ENCODE peak calls at places on chromosomes 16 and 17, in seven cellular contexts. One of them, this sample, is unnamed.

GRCh38 chr16:26765087-26765486 is 301.6 kb upstream of the C16orf82 start:
- DNase-seq in IMR-90: no peak
- DNase-seq in mesenchymal stem cell: no peak
- DNase-seq in mesendoderm: peak; percentile 37
- DNase-seq in trophoblast cell: no peak
- DNase-seq in H9: peak; percentile 41
- DNase-seq in H1: no peak
- DNase-seq in this sample: no peak

GRCh38 chr16:23539984-23540816 is 16.9 kb downstream of the EARS2 start:
- DNase-seq in IMR-90: no peak
- DNase-seq in mesenchymal stem cell: no peak
- DNase-seq in mesendoderm: no peak
- DNase-seq in trophoblast cell: no peak
- DNase-seq in H9: no peak
- DNase-seq in H1: no peak
- DNase-seq in this sample: no peak

GRCh38 chr17:42520540-42520951 is 15.5 kb upstream of the NAGLU start:
- DNase-seq in IMR-90: no peak
- DNase-seq in mesenchymal stem cell: no peak
- DNase-seq in mesendoderm: peak; percentile 43
- DNase-seq in trophoblast cell: no peak
- DNase-seq in H9: peak; percentile 42
- DNase-seq in H1: no peak
- DNase-seq in this sample: no peak

GRCh38 chr17:48100591-48101011 is 677 bp downstream of the CBX1 start:
- DNase-seq in IMR-90: peak; percentile 58
- DNase-seq in mesenchymal stem cell: peak; percentile 74
- DNase-seq in mesendoderm: peak; percentile 93
- DNase-seq in trophoblast cell: peak; percentile 29
- DNase-seq in H9: peak; percentile 90
- DNase-seq in H1: peak; percentile 71
- DNase-seq in this sample: no peak

GRCh38 chr17:43558805-43559160 is 12.6 kb upstream of the ETV4 start:
- DNase-seq in IMR-90: no peak
- DNase-seq in mesenchymal stem cell: no peak
- DNase-seq in mesendoderm: no peak
- DNase-seq in trophoblast cell: no peak
- DNase-seq in H9: no peak
- DNase-seq in H1: no peak
- DNase-seq in this sample: no peak

GRCh38 chr16:65314246-65315003 is 192.6 kb upstream of the CDH11 start:
- DNase-seq in IMR-90: peak; percentile 47
- DNase-seq in mesenchymal stem cell: no peak
- DNase-seq in mesendoderm: no peak
- DNase-seq in trophoblast cell: no peak
- DNase-seq in H9: no peak
- DNase-seq in H1: no peak
- DNase-seq in this sample: no peak

GRCh38 chr16:21301168-21301894 is 23.2 kb upstream of the CRYM start:
- DNase-seq in IMR-90: peak; percentile 61
- DNase-seq in mesenchymal stem cell: peak; percentile 67
- DNase-seq in mesendoderm: peak; percentile 83
- DNase-seq in trophoblast cell: peak; percentile 8
- DNase-seq in H9: peak; percentile 86
- DNase-seq in H1: peak; percentile 43
- DNase-seq in this sample: peak; percentile 52

GRCh38 chr17:78741644-78742284 is 40.3 kb downstream of the CYTH1 start:
- DNase-seq in IMR-90: no peak
- DNase-seq in mesenchymal stem cell: no peak
- DNase-seq in mesendoderm: no peak
- DNase-seq in trophoblast cell: no peak
- DNase-seq in H9: no peak
- DNase-seq in H1: no peak
- DNase-seq in this sample: no peak

GRCh38 chr17:64218066-64218465 is 45.0 kb downstream of the TEX2 start:
- DNase-seq in IMR-90: no peak
- DNase-seq in mesenchymal stem cell: no peak
- DNase-seq in mesendoderm: no peak
- DNase-seq in trophoblast cell: no peak
- DNase-seq in H9: no peak
- DNase-seq in H1: no peak
- DNase-seq in this sample: no peak

GRCh38 chr16:73483934-73484712 is 436.2 kb upstream of the ZFHX3 start:
- DNase-seq in IMR-90: no peak
- DNase-seq in mesenchymal stem cell: no peak
- DNase-seq in mesendoderm: peak; percentile 33
- DNase-seq in trophoblast cell: no peak
- DNase-seq in H9: peak; percentile 35
- DNase-seq in H1: no peak
- DNase-seq in this sample: no peak

GRCh38 chr16:71724320-71724751 is at the start of gene PHLPP2:
- DNase-seq in IMR-90: peak; percentile 10
- DNase-seq in mesenchymal stem cell: no peak
- DNase-seq in mesendoderm: no peak
- DNase-seq in trophoblast cell: no peak
- DNase-seq in H9: no peak
- DNase-seq in H1: no peak
- DNase-seq in this sample: no peak

GRCh38 chr16:71726491-71727319 is 2.2 kb upstream of the PHLPP2 start:
- DNase-seq in IMR-90: no peak
- DNase-seq in mesenchymal stem cell: no peak
- DNase-seq in mesendoderm: no peak
- DNase-seq in trophoblast cell: no peak
- DNase-seq in H9: no peak
- DNase-seq in H1: no peak
- DNase-seq in this sample: no peak

GRCh38 chr16:71723537-71724319 is 773 bp downstream of the PHLPP2 start:
- DNase-seq in IMR-90: peak; percentile 49
- DNase-seq in mesenchymal stem cell: peak; percentile 67
- DNase-seq in mesendoderm: peak; percentile 82
- DNase-seq in trophoblast cell: peak; percentile 75
- DNase-seq in H9: peak; percentile 79
- DNase-seq in H1: peak; percentile 17
- DNase-seq in this sample: peak; percentile 79

GRCh38 chr16:71722801-71723536 is 1.5 kb downstream of the PHLPP2 start:
- DNase-seq in IMR-90: peak; percentile 54
- DNase-seq in mesenchymal stem cell: peak; percentile 83
- DNase-seq in mesendoderm: peak; percentile 95
- DNase-seq in trophoblast cell: peak; percentile 62
- DNase-seq in H9: peak; percentile 86
- DNase-seq in H1: peak; percentile 50
- DNase-seq in this sample: peak; percentile 78

DNA sequence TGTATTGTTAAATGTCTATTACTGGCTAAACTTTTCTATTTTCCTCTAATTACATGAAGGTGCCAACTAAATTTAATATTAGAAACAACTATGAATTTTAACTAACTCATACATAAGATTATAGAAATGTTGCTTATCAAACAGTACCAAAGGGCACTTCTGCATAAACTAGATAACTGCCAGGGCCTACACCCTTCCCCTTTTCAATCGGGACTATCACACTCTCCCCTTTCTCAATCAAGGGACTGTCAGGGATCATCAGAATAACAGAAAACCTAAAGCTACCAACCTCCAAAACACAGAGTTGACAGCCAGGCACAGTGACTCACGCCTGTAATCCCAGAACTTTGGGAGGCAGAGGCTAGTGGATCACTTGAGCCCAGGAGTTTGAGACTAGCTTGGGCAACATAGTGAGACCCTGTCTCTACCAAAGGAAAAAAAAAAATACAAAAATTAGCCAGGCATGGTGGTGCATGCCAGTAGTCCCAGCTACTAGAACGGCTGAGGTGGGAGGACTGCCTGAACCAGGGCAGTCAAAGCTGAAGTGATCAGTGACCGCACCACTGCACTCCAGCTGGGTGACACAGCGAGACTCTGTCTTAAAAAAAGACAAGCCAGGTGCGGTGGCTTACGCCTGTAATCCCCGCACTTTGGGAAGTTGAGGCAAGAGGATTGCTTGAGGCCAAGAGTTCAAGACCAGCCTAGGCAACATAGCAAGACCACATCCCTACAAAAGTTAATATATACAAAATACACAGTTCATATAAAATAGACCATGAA is 3.2 kb upstream of the PHLPP2 start:
- DNase-seq in IMR-90: no peak
- DNase-seq in mesenchymal stem cell: no peak
- DNase-seq in mesendoderm: no peak
- DNase-seq in trophoblast cell: no peak
- DNase-seq in H9: no peak
- DNase-seq in H1: no peak
- DNase-seq in this sample: no peak
- H2BK5ac ChIP-seq in IMR-90: no peak overlapping the region
- H2BK5ac ChIP-seq in mesenchymal stem cell: no peak overlapping the region
- H2BK5ac ChIP-seq in mesendoderm: no peak overlapping the region
- H2BK5ac ChIP-seq in trophoblast cell: no peak overlapping the region
- H2BK5ac ChIP-seq in H9: no peak overlapping the region
- H2BK5ac ChIP-seq in H1: no peak overlapping the region
- H2BK5ac ChIP-seq in this sample: no peak overlapping the region

GRCh38 chr16:17306745-17307144 is 164.0 kb downstream of the XYLT1 start:
- DNase-seq in IMR-90: no peak
- DNase-seq in mesenchymal stem cell: no peak
- DNase-seq in mesendoderm: no peak
- DNase-seq in trophoblast cell: no peak
- DNase-seq in H9: no peak
- DNase-seq in H1: no peak
- DNase-seq in this sample: no peak

GRCh38 chr16:17304124-17304813 is 166.5 kb downstream of the XYLT1 start:
- DNase-seq in IMR-90: peak; percentile 17
- DNase-seq in mesenchymal stem cell: no peak
- DNase-seq in mesendoderm: no peak
- DNase-seq in trophoblast cell: peak; percentile 77
- DNase-seq in H9: no peak
- DNase-seq in H1: no peak
- DNase-seq in this sample: no peak

GRCh38 chr16:17305694-17306093 is 165.1 kb downstream of the XYLT1 start:
- DNase-seq in IMR-90: no peak
- DNase-seq in mesenchymal stem cell: no peak
- DNase-seq in mesendoderm: no peak
- DNase-seq in trophoblast cell: no peak
- DNase-seq in H9: no peak
- DNase-seq in H1: no peak
- DNase-seq in this sample: no peak

GRCh38 chr16:17303101-17303500 is 167.7 kb downstream of the XYLT1 start:
- DNase-seq in IMR-90: no peak
- DNase-seq in mesenchymal stem cell: no peak
- DNase-seq in mesendoderm: no peak
- DNase-seq in trophoblast cell: no peak
- DNase-seq in H9: no peak
- DNase-seq in H1: no peak
- DNase-seq in this sample: no peak

GRCh38 chr16:17304814-17305169 is 166.0 kb downstream of the XYLT1 start:
- DNase-seq in IMR-90: peak; percentile 5
- DNase-seq in mesenchymal stem cell: no peak
- DNase-seq in mesendoderm: no peak
- DNase-seq in trophoblast cell: no peak
- DNase-seq in H9: no peak
- DNase-seq in H1: no peak
- DNase-seq in this sample: no peak
- H2BK5ac ChIP-seq in IMR-90: no peak overlapping the region
- H2BK5ac ChIP-seq in mesenchymal stem cell: no peak overlapping the region
- H2BK5ac ChIP-seq in mesendoderm: no peak overlapping the region
- H2BK5ac ChIP-seq in trophoblast cell: no peak overlapping the region
- H2BK5ac ChIP-seq in H9: no peak overlapping the region
- H2BK5ac ChIP-seq in H1: no peak overlapping the region
- H2BK5ac ChIP-seq in this sample: no peak overlapping the region

GRCh38 chr17:80416260-80416939 is 1.4 kb downstream of the ENDOV start:
- DNase-seq in IMR-90: no peak
- DNase-seq in mesenchymal stem cell: no peak
- DNase-seq in mesendoderm: no peak
- DNase-seq in trophoblast cell: no peak
- DNase-seq in H9: no peak
- DNase-seq in H1: no peak
- DNase-seq in this sample: no peak
- H2BK5ac ChIP-seq in IMR-90: no peak overlapping the region
- H2BK5ac ChIP-seq in mesenchymal stem cell: no peak overlapping the region
- H2BK5ac ChIP-seq in mesendoderm: no peak overlapping the region
- H2BK5ac ChIP-seq in trophoblast cell: no peak overlapping the region
- H2BK5ac ChIP-seq in H9: no peak overlapping the region
- H2BK5ac ChIP-seq in H1: no peak overlapping the region
- H2BK5ac ChIP-seq in this sample: no peak overlapping the region

GRCh38 chr16:56119138-56119537 is 72.2 kb upstream of the GNAO1 start:
- DNase-seq in IMR-90: no peak
- DNase-seq in mesenchymal stem cell: no peak
- DNase-seq in mesendoderm: no peak
- DNase-seq in trophoblast cell: no peak
- DNase-seq in H9: no peak
- DNase-seq in H1: no peak
- DNase-seq in this sample: no peak

GRCh38 chr16:56116577-56116964 is 74.7 kb upstream of the GNAO1 start:
- DNase-seq in IMR-90: no peak
- DNase-seq in mesenchymal stem cell: no peak
- DNase-seq in mesendoderm: no peak
- DNase-seq in trophoblast cell: no peak
- DNase-seq in H9: no peak
- DNase-seq in H1: no peak
- DNase-seq in this sample: peak; percentile 58

GRCh38 chr16:56122251-56122650 is 69.0 kb upstream of the GNAO1 start:
- DNase-seq in IMR-90: no peak
- DNase-seq in mesenchymal stem cell: no peak
- DNase-seq in mesendoderm: no peak
- DNase-seq in trophoblast cell: no peak
- DNase-seq in H9: no peak
- DNase-seq in H1: no peak
- DNase-seq in this sample: no peak

GRCh38 chr16:56120447-56121155 is 70.7 kb upstream of the GNAO1 start:
- DNase-seq in IMR-90: no peak
- DNase-seq in mesenchymal stem cell: no peak
- DNase-seq in mesendoderm: no peak
- DNase-seq in trophoblast cell: no peak
- DNase-seq in H9: no peak
- DNase-seq in H1: no peak
- DNase-seq in this sample: no peak

GRCh38 chr16:56121156-56121500 is 70.2 kb upstream of the GNAO1 start:
- DNase-seq in IMR-90: no peak
- DNase-seq in mesenchymal stem cell: no peak
- DNase-seq in mesendoderm: no peak
- DNase-seq in trophoblast cell: no peak
- DNase-seq in H9: no peak
- DNase-seq in H1: no peak
- DNase-seq in this sample: no peak
- H2BK5ac ChIP-seq in IMR-90: no peak overlapping the region
- H2BK5ac ChIP-seq in mesenchymal stem cell: no peak overlapping the region
- H2BK5ac ChIP-seq in mesendoderm: no peak overlapping the region
- H2BK5ac ChIP-seq in trophoblast cell: no peak overlapping the region
- H2BK5ac ChIP-seq in H9: no peak overlapping the region
- H2BK5ac ChIP-seq in H1: no peak overlapping the region
- H2BK5ac ChIP-seq in this sample: no peak overlapping the region

This sample was measured in neuronal stem cell.